ENCODE peak calls at places on chromosomes 3 and 15, in nine cellular contexts. O is heart right ventricle; N is IMR-90; W is CD8-positive, alpha-beta T cell; L is H1; T is cardiac muscle cell; V is WERI-Rb-1; P is right lobe of liver; D is heart left ventricle. J is an unnamed sample. For H3K36me3, the result is how much of the 10 kb centered on the place peaks cover.

GRCh38 chr15:32952901-32953889 is 235.4 kb downstream of the GREM1 start:
- DNase-seq in V (no peak), W (no peak), N (peak), T (no peak), L (peak), O (no peak), P (no peak), D (peak), J (no peak)

GRCh38 chr3:174325834-174326705 is 533.1 kb upstream of the NAALADL2 start:
- DNase-seq in W (no peak), D (no peak), T (no peak), O (no peak), L (no peak), V (no peak), N (peak), P (no peak), J (no peak)

GRCh38 chr15:94370197-94370987 is 139.0 kb downstream of the MCTP2 start:
- DNase-seq in N (no peak), W (no peak), V (no peak), D (no peak), O (no peak), L (no peak), T (no peak), P (no peak), J (no peak)

GRCh38 chr3:114770874-114771273 is 376.2 kb downstream of the ZBTB20 start:
- DNase-seq in P (no peak), N (peak), W (no peak), T (no peak), D (no peak), V (no peak), O (no peak), L (no peak), J (no peak)

GRCh38 chr15:32651229-32651837 is 9.8 kb downstream of the SCG5 start:
- DNase-seq in P (peak), D (no peak), N (peak), L (peak), O (no peak), T (peak), W (peak), V (peak), J (peak)

GRCh38 chr3:10280571-10280970 is 12.2 kb downstream of the GHRL start:
- DNase-seq in D (no peak), L (no peak), V (no peak), T (no peak), W (no peak), N (no peak), O (no peak), P (no peak), J (no peak)

GRCh38 chr3:66140763-66141372 is 79.9 kb upstream of the SLC25A26 start:
- DNase-seq in P (no peak), W (no peak), V (no peak), D (no peak), T (no peak), L (no peak), N (no peak), O (no peak), J (no peak)

GRCh38 chr3:160665784-160666526 is 11.0 kb upstream of the ARL14 start:
- DNase-seq in L (no peak), V (no peak), O (no peak), T (no peak), P (no peak), N (peak), W (no peak), D (no peak), J (peak)

GRCh38 chr15:33489335-33489734 is 178.6 kb downstream of the RYR3 start:
- DNase-seq in N (no peak), D (no peak), O (no peak), V (no peak), P (no peak), W (no peak), L (no peak), T (no peak), J (no peak)

GRCh38 chr3:168540726-168541125 is 445.0 kb upstream of the GOLIM4 start:
- DNase-seq in D (no peak), N (no peak), O (no peak), P (no peak), V (no peak), T (no peak), L (no peak), W (no peak), J (no peak)

GRCh38 chr3:74531491-74531890 is 83.0 kb downstream of the CNTN3 start:
- DNase-seq in L (no peak), W (no peak), N (peak), V (no peak), P (no peak), D (no peak), O (no peak), T (no peak), J (no peak)

GRCh38 chr3:45881031-45882022 is 5.0 kb upstream of the CCR9 start:
- DNase-seq in W (peak), D (no peak), N (peak), O (no peak), L (no peak), T (peak), V (no peak), P (no peak), J (no peak)

GRCh38 chr3:140848675-140849074 is 93.0 kb upstream of the SLC25A36 start:
- DNase-seq in V (no peak), N (no peak), L (no peak), P (no peak), D (no peak), O (no peak), W (no peak), T (no peak), J (no peak)

GRCh38 chr3:27326211-27326948 is 42.8 kb downstream of the NEK10 start:
- DNase-seq in L (no peak), D (peak), N (peak), V (no peak), P (no peak), W (no peak), T (no peak), O (no peak), J (no peak)

DNA sequence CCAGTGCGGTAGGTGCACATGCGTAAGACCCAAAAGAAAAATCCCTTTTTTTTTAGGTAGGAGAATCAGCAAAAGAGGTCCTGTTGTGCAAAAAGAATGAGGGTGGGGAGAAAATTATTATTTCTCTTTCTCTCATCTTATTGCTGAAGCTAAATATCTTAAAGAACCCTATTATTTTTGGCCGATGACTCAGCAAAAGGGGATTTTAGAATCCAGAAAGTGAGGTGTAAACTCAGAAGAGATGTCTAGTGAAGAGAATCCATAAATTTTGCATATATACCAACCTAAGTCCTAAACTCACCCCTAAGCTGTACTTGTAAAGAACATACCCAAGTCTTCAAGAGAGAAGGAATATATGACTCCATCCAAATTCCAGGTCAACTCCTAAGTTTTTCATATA is 386.3 kb upstream of the ZNF717 start:
- DNase-seq in W (no peak), T (no peak), L (no peak), V (no peak), N (no peak), P (no peak), O (no peak), D (no peak), J (no peak)
- TF ChIP-seq CTCF in W (no peak), T (no peak), L (no peak), V (no peak), N (no peak), P (no peak), O (no peak), D (no peak), J (no peak)

GRCh38 chr3:158121295-158121694 is 11.4 kb downstream of the RSRC1 start:
- DNase-seq in P (no peak), V (no peak), T (no peak), D (no peak), W (no peak), N (no peak), O (no peak), L (no peak), J (no peak)
- H3K36me3 ChIP-seq in P (under half), V (under half), T (under half), D (under half), W (under half), N (under half), O (under half), L (under half), J (under half)

DNA sequence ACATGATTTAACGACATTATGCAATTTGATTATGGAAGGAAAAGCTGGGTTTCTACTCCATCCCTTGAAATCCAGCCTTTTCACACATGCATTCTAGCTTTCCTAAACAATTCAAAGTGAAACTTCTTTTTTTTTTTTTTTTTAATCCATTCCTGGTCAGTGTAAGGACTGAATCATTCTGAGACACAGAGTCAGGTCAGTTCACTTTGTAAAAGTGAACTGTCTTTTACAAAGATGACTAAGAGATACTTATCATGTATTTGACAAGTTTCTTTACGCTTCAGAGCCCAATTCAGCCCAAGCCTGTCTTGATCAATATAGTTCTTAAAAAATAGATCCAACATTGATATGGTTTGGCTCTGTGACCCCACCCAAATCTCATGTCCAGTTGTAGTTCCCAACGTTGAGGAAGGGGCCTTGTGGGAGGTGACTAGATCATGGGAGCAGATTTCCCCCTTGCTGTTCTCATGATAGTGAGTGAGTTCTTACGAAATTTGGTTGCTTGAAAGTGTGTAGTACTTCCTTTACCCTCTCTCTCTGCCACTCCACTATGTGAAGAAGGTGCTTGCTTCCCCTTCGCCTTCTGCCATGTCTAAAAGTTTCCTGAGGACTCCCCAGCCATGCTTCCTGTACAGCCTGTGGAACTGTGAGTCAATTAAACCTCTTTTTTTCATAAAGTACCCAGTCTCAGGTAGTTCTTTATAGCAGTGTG is 345.6 kb upstream of the THBS1 start:
- DNase-seq in T (no peak), D (no peak), V (no peak), N (peak), W (no peak), L (no peak), O (no peak), P (no peak), J (no peak)
- TF ChIP-seq CTCF in T (no peak), D (no peak), V (no peak), N (no peak), W (no peak), L (no peak), O (no peak), P (no peak), J (no peak)

GRCh38 chr3:49701388-49702077 is 12.2 kb downstream of the RNF123 start:
- DNase-seq in D (no peak), V (peak), O (no peak), T (peak), W (no peak), N (no peak), L (peak), P (no peak), J (no peak)
- H3K36me3 ChIP-seq in D (half or more), V (under half), O (under half), T (under half), W (under half), N (half or more), L (under half), P (half or more), J (under half)

DNA sequence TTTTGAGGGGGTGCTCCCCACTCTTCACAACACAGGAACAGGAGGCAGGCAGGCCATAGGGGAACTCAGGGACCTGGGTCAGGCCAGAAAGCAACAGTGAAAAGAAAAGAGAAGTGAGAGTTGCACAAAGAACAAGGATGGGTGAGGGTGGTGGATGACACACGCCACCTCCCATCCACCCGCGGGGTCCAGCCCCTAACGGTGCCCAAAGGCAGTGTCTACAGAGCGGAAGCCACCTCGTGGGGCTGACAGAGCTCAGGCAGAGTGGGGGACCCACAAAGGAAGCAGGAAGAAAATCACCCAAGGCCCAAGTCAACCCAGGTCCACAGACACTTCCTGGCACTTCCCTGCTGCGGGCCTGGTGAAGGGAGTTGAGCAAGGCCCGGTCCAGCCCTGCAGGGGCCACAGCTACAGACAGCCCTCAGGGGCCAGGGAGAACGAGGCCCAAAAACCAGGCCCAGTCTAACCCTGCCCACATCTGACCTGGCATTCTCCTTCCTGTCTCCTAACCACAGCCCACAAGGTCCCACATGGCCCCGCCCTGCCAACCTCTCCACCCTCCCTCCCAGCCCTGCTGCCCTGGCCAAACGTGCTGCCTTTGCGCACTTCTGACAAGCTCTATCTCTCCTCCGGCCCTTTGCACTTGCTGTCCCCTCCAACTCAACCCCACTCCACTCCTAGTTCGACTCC is 5.9 kb downstream of the NUP210 start:
- DNase-seq in T (no peak), D (peak), P (peak), W (peak), N (no peak), L (no peak), V (no peak), O (peak), J (peak)
- TF ChIP-seq CTCF in T (no peak), D (no peak), P (no peak), W (no peak), N (no peak), L (no peak), V (no peak), O (no peak), J (no peak)

J was measured in mucosa of descending colon.